ENCODE peak calls at places on chromosomes 7 and 10, in eight cellular contexts. Z, O, M, F, L, C, V and Q are unnamed samples.

GRCh38 chr10:71582019-71582418 is 137.6 kb downstream of the C10orf105 start:
- DNase-seq in Z (peak; percentile 50), O (no peak), M (no peak), F (peak; percentile 27), L (no peak), C (peak; percentile 53), V (no peak), Q (peak; percentile 69)

GRCh38 chr7:111429781-111430180 is 132.5 kb downstream of the IMMP2L start:
- DNase-seq in Z (no peak), O (no peak), M (no peak), F (no peak), L (no peak), C (no peak), V (no peak), Q (no peak)

GRCh38 chr7:22561895-22562593 is 62.1 kb upstream of the STEAP1B start:
- DNase-seq in Z (no peak), O (peak; percentile 77), M (no peak), F (peak; percentile 55), L (no peak), C (peak; percentile 63), V (peak; percentile 58), Q (no peak)

GRCh38 chr10:90125966-90126600 is 424.7 kb downstream of the KIF20B start:
- DNase-seq in Z (peak; percentile 78), O (no peak), M (no peak), F (no peak), L (no peak), C (no peak), V (peak; percentile 77), Q (no peak)

GRCh38 chr10:32988604-32989003 is 30.6 kb upstream of the ITGB1 start:
- DNase-seq in Z (no peak), O (no peak), M (no peak), F (no peak), L (no peak), C (no peak), V (no peak), Q (no peak)

GRCh38 chr7:108326938-108327337 is 129.3 kb downstream of the NRCAM start:
- DNase-seq in Z (no peak), O (no peak), M (no peak), F (no peak), L (no peak), C (no peak), V (no peak), Q (no peak)

GRCh38 chr7:155449880-155450557 is 7.9 kb upstream of the EN2 start:
- DNase-seq in Z (no peak), O (no peak), M (no peak), F (no peak), L (no peak), C (peak; percentile 65), V (no peak), Q (no peak)

GRCh38 chr7:50347693-50348092 is 43.2 kb downstream of the IKZF1 start:
- DNase-seq in Z (no peak), O (no peak), M (no peak), F (no peak), L (no peak), C (no peak), V (no peak), Q (no peak)

GRCh38 chr10:8183241-8183704 is 128.8 kb downstream of the GATA3 start:
- DNase-seq in Z (no peak), O (peak; percentile 81), M (no peak), F (peak; percentile 13), L (no peak), C (no peak), V (peak; percentile 70), Q (no peak)

GRCh38 chr7:147498081-147498480 is 1092.5 kb upstream of the C7orf33 start:
- DNase-seq in Z (no peak), O (no peak), M (no peak), F (no peak), L (no peak), C (no peak), V (peak; percentile 40), Q (no peak)

GRCh38 chr7:41436139-41436538 is 266.8 kb downstream of the INHBA start:
- DNase-seq in Z (no peak), O (peak; percentile 43), M (no peak), F (peak; percentile 63), L (no peak), C (no peak), V (peak; percentile 66), Q (no peak)

GRCh38 chr10:15120523-15120922 is 23.4 kb downstream of the RPP38 start:
- DNase-seq in Z (peak; percentile 72), O (no peak), M (no peak), F (peak; percentile 71), L (no peak), C (no peak), V (peak; percentile 68), Q (no peak)

GRCh38 chr10:133010095-133010837 is 67.9 kb upstream of the CFAP46 start:
- DNase-seq in Z (no peak), O (no peak), M (no peak), F (no peak), L (no peak), C (no peak), V (no peak), Q (no peak)

GRCh38 chr10:111598433-111599059 is 521.7 kb downstream of the ADRA2A start:
- DNase-seq in Z (peak; percentile 33), O (no peak), M (peak; percentile 60), F (peak; percentile 29), L (peak; percentile 58), C (peak; percentile 88), V (peak; percentile 38), Q (peak; percentile 81)

GRCh38 chr7:5357951-5358350 is 65.7 kb downstream of the TNRC18 start:
- DNase-seq in Z (no peak), O (no peak), M (no peak), F (no peak), L (no peak), C (no peak), V (no peak), Q (no peak)

GRCh38 chr10:27643296-27643695 is 102.3 kb downstream of the MKX start:
- DNase-seq in Z (peak; percentile 6), O (no peak), M (no peak), F (no peak), L (no peak), C (no peak), V (no peak), Q (no peak)
- H3K36me3 ChIP-seq in Z (no peaks in the 10 kb centered on the region), O (no peaks in the 10 kb centered on the region), M (no peaks in the 10 kb centered on the region), F (no peaks in the 10 kb centered on the region), L (no peaks in the 10 kb centered on the region), C (no peaks in the 10 kb centered on the region), V (no peaks in the 10 kb centered on the region), Q (no peaks in the 10 kb centered on the region)

GRCh38 chr10:113538131-113538530 is 14.7 kb upstream of the HABP2 start:
- DNase-seq in Z (no peak), O (no peak), M (no peak), F (no peak), L (no peak), C (no peak), V (no peak), Q (no peak)

GRCh38 chr10:113543455-113543955 is 9.3 kb upstream of the HABP2 start:
- DNase-seq in Z (no peak), O (no peak), M (no peak), F (no peak), L (no peak), C (no peak), V (no peak), Q (no peak)

GRCh38 chr10:113541554-113541902 is 11.3 kb upstream of the HABP2 start:
- DNase-seq in Z (no peak), O (no peak), M (no peak), F (no peak), L (no peak), C (no peak), V (no peak), Q (no peak)

GRCh38 chr10:113539789-113540188 is 13.1 kb upstream of the HABP2 start:
- DNase-seq in Z (peak; percentile 19), O (no peak), M (no peak), F (peak; percentile 67), L (no peak), C (no peak), V (peak; percentile 37), Q (no peak)

DNA sequence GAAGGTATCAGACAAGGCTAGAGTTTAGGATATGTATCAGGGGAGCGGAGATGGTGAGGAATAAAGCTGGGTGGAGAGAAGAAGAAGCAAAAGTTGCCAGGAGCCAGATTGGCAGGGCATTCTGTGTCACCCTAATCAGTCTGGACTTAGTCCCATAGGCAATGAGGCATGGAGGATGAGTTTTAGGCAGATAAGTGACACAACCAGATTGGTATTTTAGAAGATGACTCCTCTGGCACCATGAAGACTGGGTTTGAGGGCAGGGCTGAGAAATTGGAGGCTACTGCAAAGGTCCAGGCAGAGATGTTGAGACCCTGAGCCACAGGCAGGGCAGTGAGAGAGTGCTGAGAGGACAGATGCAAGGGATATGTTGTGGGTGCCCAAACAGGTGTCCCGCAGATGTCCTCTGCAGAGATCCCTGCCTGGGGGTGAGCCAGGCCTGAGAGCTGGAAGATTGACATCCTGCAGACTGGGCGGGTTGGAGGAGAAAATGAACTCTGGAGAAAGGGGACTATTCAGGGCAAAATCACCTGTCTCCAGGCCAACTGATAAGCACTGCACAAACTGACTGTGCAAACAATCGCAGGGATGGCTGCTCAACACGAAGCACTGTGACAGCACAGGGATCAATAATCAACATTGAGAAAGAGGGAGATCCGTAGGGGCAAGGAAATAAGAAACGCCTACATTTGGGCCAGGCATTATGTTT is 11.9 kb upstream of the HABP2 start:
- DNase-seq in Z (no peak), O (no peak), M (no peak), F (peak; percentile 22), L (no peak), C (no peak), V (no peak), Q (no peak)
- H3K4me3 ChIP-seq in Z (no peak overlapping the region), O (no peak overlapping the region), M (no peak overlapping the region), F (no peak overlapping the region), L (no peak overlapping the region), C (no peak overlapping the region), V (no peak overlapping the region), Q (no peak overlapping the region)

GRCh38 chr10:28733647-28734046 is 56.3 kb downstream of the BAMBI start:
- DNase-seq in Z (no peak), O (no peak), M (no peak), F (no peak), L (no peak), C (no peak), V (no peak), Q (no peak)

GRCh38 chr10:28732091-28732490 is 54.8 kb downstream of the BAMBI start:
- DNase-seq in Z (no peak), O (no peak), M (no peak), F (no peak), L (no peak), C (no peak), V (no peak), Q (no peak)

GRCh38 chr10:28733245-28733644 is 55.9 kb downstream of the BAMBI start:
- DNase-seq in Z (no peak), O (no peak), M (no peak), F (no peak), L (no peak), C (no peak), V (no peak), Q (no peak)

GRCh38 chr10:28728396-28728795 is 51.1 kb downstream of the BAMBI start:
- DNase-seq in Z (no peak), O (peak; percentile 60), M (no peak), F (peak; percentile 80), L (no peak), C (no peak), V (peak; percentile 22), Q (no peak)

GRCh38 chr10:28730031-28730778 is 52.9 kb downstream of the BAMBI start:
- DNase-seq in Z (peak; percentile 21), O (no peak), M (no peak), F (no peak), L (no peak), C (no peak), V (no peak), Q (no peak)
- H2AFZ ChIP-seq in Z (peak overlapping the region; percentile 7), O (no peak overlapping the region), M (no peak overlapping the region), F (no peak overlapping the region), L (no peak overlapping the region), C (peak overlapping the region; percentile 38), V (no peak overlapping the region), Q (no peak overlapping the region)

GRCh38 chr10:92655426-92655825 is 34.3 kb upstream of the HHEX start:
- DNase-seq in Z (peak; percentile 20), O (no peak), M (no peak), F (no peak), L (no peak), C (no peak), V (no peak), Q (no peak)
- H3K36me3 ChIP-seq in Z (peaks cover 2% of the 10 kb centered on the region), O (peaks cover 7% of the 10 kb centered on the region), M (peaks cover 27% of the 10 kb centered on the region), F (peaks cover 35% of the 10 kb centered on the region), L (peaks cover 29% of the 10 kb centered on the region), C (peaks cover 20% of the 10 kb centered on the region), V (peaks cover 24% of the 10 kb centered on the region), Q (peaks cover 21% of the 10 kb centered on the region)